ENCODE peak calls at places on chromosomes 11 and 22, in nine cellular contexts. One of them, this sample, is unnamed. For H3K9me3, the result is how much of the 10 kb centered on the place peaks cover.

GRCh38 chr11:13064593-13064992 is 55.5 kb downstream of the RASSF10 start:
- DNase-seq in kidney: no peak
- DNase-seq in tibial nerve: no peak
- DNase-seq in A673: no peak
- DNase-seq in cardiac muscle cell: no peak
- DNase-seq in AG04450: no peak
- DNase-seq in PC-3: no peak
- DNase-seq in breast epithelium: no peak
- DNase-seq in adrenal gland: no peak
- DNase-seq in this sample: no peak

GRCh38 chr22:46075764-46076531 is 74.4 kb upstream of the PPARA start:
- DNase-seq in kidney: peak
- DNase-seq in tibial nerve: peak
- DNase-seq in A673: peak
- DNase-seq in cardiac muscle cell: no peak
- DNase-seq in AG04450: no peak
- DNase-seq in PC-3: no peak
- DNase-seq in breast epithelium: peak
- DNase-seq in adrenal gland: peak
- DNase-seq in this sample: no peak

GRCh38 chr22:22871536-22872278 is 15.9 kb upstream of the IGLL5 start:
- DNase-seq in kidney: no peak
- DNase-seq in tibial nerve: no peak
- DNase-seq in A673: no peak
- DNase-seq in cardiac muscle cell: no peak
- DNase-seq in AG04450: no peak
- DNase-seq in PC-3: no peak
- DNase-seq in breast epithelium: no peak
- DNase-seq in adrenal gland: no peak
- DNase-seq in this sample: no peak

GRCh38 chr22:33785283-33785991 is 134.8 kb downstream of the LARGE1 start:
- DNase-seq in kidney: no peak
- DNase-seq in tibial nerve: no peak
- DNase-seq in A673: no peak
- DNase-seq in cardiac muscle cell: peak
- DNase-seq in AG04450: peak
- DNase-seq in PC-3: peak
- DNase-seq in breast epithelium: no peak
- DNase-seq in adrenal gland: no peak
- DNase-seq in this sample: no peak

GRCh38 chr11:1199689-1200610 is 22.9 kb upstream of the MUC5B start:
- DNase-seq in kidney: peak
- DNase-seq in tibial nerve: no peak
- DNase-seq in A673: no peak
- DNase-seq in cardiac muscle cell: no peak
- DNase-seq in AG04450: no peak
- DNase-seq in PC-3: peak
- DNase-seq in breast epithelium: peak
- DNase-seq in adrenal gland: peak
- DNase-seq in this sample: no peak

GRCh38 chr11:101759771-101760450 is 154.9 kb upstream of the CEP126 start:
- DNase-seq in kidney: no peak
- DNase-seq in tibial nerve: no peak
- DNase-seq in A673: no peak
- DNase-seq in cardiac muscle cell: no peak
- DNase-seq in AG04450: no peak
- DNase-seq in PC-3: peak
- DNase-seq in breast epithelium: no peak
- DNase-seq in adrenal gland: no peak
- DNase-seq in this sample: no peak

GRCh38 chr11:119991022-119991404 is 146.9 kb downstream of the TRIM29 start:
- DNase-seq in kidney: no peak
- DNase-seq in tibial nerve: no peak
- DNase-seq in A673: no peak
- DNase-seq in cardiac muscle cell: no peak
- DNase-seq in AG04450: no peak
- DNase-seq in PC-3: no peak
- DNase-seq in breast epithelium: no peak
- DNase-seq in adrenal gland: no peak
- DNase-seq in this sample: no peak

GRCh38 chr22:31122532-31123291 is at the start of gene INPP5J:
- DNase-seq in kidney: peak
- DNase-seq in tibial nerve: no peak
- DNase-seq in A673: peak
- DNase-seq in cardiac muscle cell: peak
- DNase-seq in AG04450: no peak
- DNase-seq in PC-3: peak
- DNase-seq in breast epithelium: no peak
- DNase-seq in adrenal gland: peak
- DNase-seq in this sample: no peak

GRCh38 chr22:24954114-24954463 is 1.6 kb downstream of the KIAA1671 start:
- DNase-seq in kidney: no peak
- DNase-seq in tibial nerve: no peak
- DNase-seq in A673: no peak
- DNase-seq in cardiac muscle cell: no peak
- DNase-seq in AG04450: no peak
- DNase-seq in PC-3: no peak
- DNase-seq in breast epithelium: no peak
- DNase-seq in adrenal gland: no peak
- DNase-seq in this sample: no peak

GRCh38 chr22:20531404-20532181 is 24.2 kb downstream of the MED15 start:
- DNase-seq in kidney: peak
- DNase-seq in tibial nerve: no peak
- DNase-seq in A673: peak
- DNase-seq in cardiac muscle cell: peak
- DNase-seq in AG04450: no peak
- DNase-seq in PC-3: peak
- DNase-seq in breast epithelium: no peak
- DNase-seq in adrenal gland: peak
- DNase-seq in this sample: no peak

GRCh38 chr11:94885581-94885980 is 87.8 kb downstream of the CWC15 start:
- DNase-seq in kidney: no peak
- DNase-seq in tibial nerve: no peak
- DNase-seq in A673: no peak
- DNase-seq in cardiac muscle cell: peak
- DNase-seq in AG04450: no peak
- DNase-seq in PC-3: peak
- DNase-seq in breast epithelium: no peak
- DNase-seq in adrenal gland: no peak
- DNase-seq in this sample: no peak

GRCh38 chr11:70872299-70872698 is 380.1 kb downstream of the SHANK2 start:
- DNase-seq in kidney: peak
- DNase-seq in tibial nerve: no peak
- DNase-seq in A673: no peak
- DNase-seq in cardiac muscle cell: no peak
- DNase-seq in AG04450: no peak
- DNase-seq in PC-3: no peak
- DNase-seq in breast epithelium: no peak
- DNase-seq in adrenal gland: no peak
- DNase-seq in this sample: no peak

GRCh38 chr11:70876685-70877084 is 375.7 kb downstream of the SHANK2 start:
- DNase-seq in kidney: peak
- DNase-seq in tibial nerve: no peak
- DNase-seq in A673: no peak
- DNase-seq in cardiac muscle cell: no peak
- DNase-seq in AG04450: no peak
- DNase-seq in PC-3: no peak
- DNase-seq in breast epithelium: no peak
- DNase-seq in adrenal gland: no peak
- DNase-seq in this sample: no peak

GRCh38 chr11:70872950-70873735 is 379.2 kb downstream of the SHANK2 start:
- DNase-seq in kidney: no peak
- DNase-seq in tibial nerve: no peak
- DNase-seq in A673: no peak
- DNase-seq in cardiac muscle cell: no peak
- DNase-seq in AG04450: no peak
- DNase-seq in PC-3: no peak
- DNase-seq in breast epithelium: no peak
- DNase-seq in adrenal gland: no peak
- DNase-seq in this sample: no peak

GRCh38 chr11:70871881-70872280 is 380.5 kb downstream of the SHANK2 start:
- DNase-seq in kidney: peak
- DNase-seq in tibial nerve: no peak
- DNase-seq in A673: no peak
- DNase-seq in cardiac muscle cell: no peak
- DNase-seq in AG04450: no peak
- DNase-seq in PC-3: no peak
- DNase-seq in breast epithelium: no peak
- DNase-seq in adrenal gland: peak
- DNase-seq in this sample: no peak

DNA sequence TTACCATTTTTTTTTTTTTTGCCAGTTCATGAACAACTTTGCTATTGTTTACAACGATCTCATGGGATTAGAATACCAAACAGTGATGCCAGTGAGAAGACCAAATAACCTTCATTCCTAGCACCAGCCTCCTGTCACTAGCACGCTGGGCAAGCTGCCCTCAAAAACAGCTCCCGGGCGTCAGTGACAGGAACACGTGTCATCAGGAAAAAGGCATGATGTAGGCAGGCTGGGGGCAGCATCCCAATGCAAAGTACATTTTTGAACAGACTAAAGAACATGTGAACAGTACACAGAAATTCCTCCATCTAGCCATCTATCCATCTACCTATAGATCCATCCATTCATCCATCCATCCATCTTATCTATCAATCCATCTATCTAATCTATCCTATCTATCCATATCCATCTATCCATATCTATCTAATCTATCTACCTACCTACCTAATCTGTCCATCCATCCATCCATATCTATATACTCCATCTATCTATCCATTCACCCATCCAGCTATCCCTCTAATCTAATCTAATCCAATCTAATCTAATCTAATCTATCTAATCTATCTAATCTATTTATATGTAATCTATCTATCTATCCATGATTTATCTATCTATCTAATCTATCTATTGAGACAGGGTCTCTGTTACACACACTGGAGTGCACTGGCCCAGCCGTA is 378.5 kb downstream of the SHANK2 start:
- DNase-seq in kidney: no peak
- DNase-seq in tibial nerve: no peak
- DNase-seq in A673: no peak
- DNase-seq in cardiac muscle cell: no peak
- DNase-seq in AG04450: no peak
- DNase-seq in PC-3: no peak
- DNase-seq in breast epithelium: no peak
- DNase-seq in adrenal gland: no peak
- DNase-seq in this sample: no peak
- H3K9me3 ChIP-seq in kidney: under half
- H3K9me3 ChIP-seq in tibial nerve: under half
- H3K9me3 ChIP-seq in A673: under half
- H3K9me3 ChIP-seq in cardiac muscle cell: under half
- H3K9me3 ChIP-seq in AG04450: half or more
- H3K9me3 ChIP-seq in PC-3: under half
- H3K9me3 ChIP-seq in breast epithelium: under half
- H3K9me3 ChIP-seq in adrenal gland: under half
- H3K9me3 ChIP-seq in this sample: under half

GRCh38 chr11:130744804-130745203 is 171.5 kb downstream of the SNX19 start:
- DNase-seq in kidney: no peak
- DNase-seq in tibial nerve: no peak
- DNase-seq in A673: no peak
- DNase-seq in cardiac muscle cell: no peak
- DNase-seq in AG04450: no peak
- DNase-seq in PC-3: peak
- DNase-seq in breast epithelium: no peak
- DNase-seq in adrenal gland: no peak
- DNase-seq in this sample: no peak
- H3K9me3 ChIP-seq in kidney: under half
- H3K9me3 ChIP-seq in tibial nerve: under half
- H3K9me3 ChIP-seq in A673: under half
- H3K9me3 ChIP-seq in cardiac muscle cell: under half
- H3K9me3 ChIP-seq in AG04450: under half
- H3K9me3 ChIP-seq in PC-3: under half
- H3K9me3 ChIP-seq in breast epithelium: under half
- H3K9me3 ChIP-seq in adrenal gland: under half
- H3K9me3 ChIP-seq in this sample: under half

DNA sequence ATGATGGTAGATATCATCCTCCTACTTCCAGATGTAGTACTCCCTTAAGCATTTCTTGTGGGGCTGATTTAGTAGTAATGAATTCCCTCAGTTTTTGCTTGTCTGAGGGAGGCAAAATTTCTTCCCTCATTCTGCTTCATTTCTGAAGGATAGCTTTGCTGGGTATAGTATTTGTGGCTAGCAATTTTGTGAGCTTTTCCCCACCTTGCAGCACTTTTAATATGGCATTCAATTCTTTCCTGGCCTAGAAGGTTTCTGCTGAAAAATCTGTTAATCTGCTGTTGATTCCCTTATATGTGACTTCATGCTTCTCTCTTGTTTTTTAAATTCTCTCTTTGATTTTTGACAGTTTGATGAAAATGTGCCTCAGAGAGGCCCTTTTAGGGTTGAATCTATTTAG is 50.4 kb downstream of the KCNQ1OT1 start:
- DNase-seq in kidney: no peak
- DNase-seq in tibial nerve: no peak
- DNase-seq in A673: no peak
- DNase-seq in cardiac muscle cell: no peak
- DNase-seq in AG04450: no peak
- DNase-seq in PC-3: no peak
- DNase-seq in breast epithelium: no peak
- DNase-seq in adrenal gland: no peak
- DNase-seq in this sample: no peak
- H3K9me3 ChIP-seq in kidney: half or more
- H3K9me3 ChIP-seq in tibial nerve: under half
- H3K9me3 ChIP-seq in A673: half or more
- H3K9me3 ChIP-seq in cardiac muscle cell: under half
- H3K9me3 ChIP-seq in AG04450: half or more
- H3K9me3 ChIP-seq in PC-3: under half
- H3K9me3 ChIP-seq in breast epithelium: half or more
- H3K9me3 ChIP-seq in adrenal gland: under half
- H3K9me3 ChIP-seq in this sample: under half

GRCh38 chr22:47567741-47568140 is 805.3 kb downstream of the TBC1D22A start:
- DNase-seq in kidney: no peak
- DNase-seq in tibial nerve: no peak
- DNase-seq in A673: no peak
- DNase-seq in cardiac muscle cell: no peak
- DNase-seq in AG04450: no peak
- DNase-seq in PC-3: no peak
- DNase-seq in breast epithelium: no peak
- DNase-seq in adrenal gland: no peak
- DNase-seq in this sample: no peak
- H3K9me3 ChIP-seq in kidney: under half
- H3K9me3 ChIP-seq in tibial nerve: under half
- H3K9me3 ChIP-seq in A673: under half
- H3K9me3 ChIP-seq in cardiac muscle cell: under half
- H3K9me3 ChIP-seq in AG04450: half or more
- H3K9me3 ChIP-seq in PC-3: under half
- H3K9me3 ChIP-seq in breast epithelium: under half
- H3K9me3 ChIP-seq in adrenal gland: under half
- H3K9me3 ChIP-seq in this sample: under half

This sample was measured in CD4-positive, alpha-beta memory T cell.